ENCODE peak calls at places on chromosomes 3 and 15, in four cellular contexts. G, T, Q and L are unnamed samples.

GRCh38 chr3:149199474-149199873 is 22.2 kb downstream of the CP start:
- DNase-seq in G (no peak), T (no peak), Q (no peak), L (no peak)

GRCh38 chr15:95864467-95864886 is 466.0 kb upstream of the NR2F2 start:
- DNase-seq in G (no peak), Q (no peak), T (no peak), L (no peak)

GRCh38 chr15:49645937-49646336 is 25.1 kb downstream of the DTWD1 start:
- DNase-seq in T (no peak), Q (peak; percentile 70), G (no peak), L (no peak)

GRCh38 chr15:48086582-48086981 is 34.2 kb upstream of the SLC24A5 start:
- DNase-seq in Q (no peak), G (no peak), T (no peak), L (no peak)

GRCh38 chr3:46312996-46313395 is 40.9 kb upstream of the CCR2 start:
- DNase-seq in Q (peak; percentile 54), T (no peak), G (no peak), L (no peak)

GRCh38 chr3:37700849-37701248 is 160.8 kb upstream of the CTDSPL start:
- DNase-seq in G (no peak), T (no peak), Q (no peak), L (no peak)

GRCh38 chr3:94249491-94250079 is 186.7 kb downstream of the NSUN3 start:
- DNase-seq in G (peak; percentile 38), Q (peak; percentile 85), T (peak; percentile 48), L (peak; percentile 83)

GRCh38 chr3:134357914-134358811 is 16.1 kb downstream of the AMOTL2 start:
- DNase-seq in T (peak; percentile 79), G (no peak), Q (peak; percentile 59), L (peak; percentile 93)

GRCh38 chr3:18740631-18741583 is 315.8 kb upstream of the SATB1 start:
- DNase-seq in Q (peak; percentile 26), G (peak; percentile 43), T (no peak), L (no peak)

GRCh38 chr15:37695719-37696118 is 238.7 kb upstream of the TMCO5A start:
- DNase-seq in Q (no peak), T (no peak), G (no peak), L (no peak)

GRCh38 chr15:33467146-33467815 is 156.5 kb downstream of the RYR3 start:
- DNase-seq in Q (no peak), G (no peak), T (no peak), L (no peak)

GRCh38 chr15:33468740-33469139 is 158.0 kb downstream of the RYR3 start:
- DNase-seq in G (no peak), Q (no peak), T (no peak), L (peak; percentile 18)

GRCh38 chr15:33473005-33473404 is 162.2 kb downstream of the RYR3 start:
- DNase-seq in G (no peak), T (no peak), Q (no peak), L (no peak)

GRCh38 chr15:33467816-33468163 is 157.0 kb downstream of the RYR3 start:
- DNase-seq in Q (no peak), T (no peak), G (no peak), L (no peak)
- H3K4me3 ChIP-seq in Q (no peak overlapping the region), T (no peak overlapping the region), G (no peak overlapping the region), L (no peak overlapping the region)

GRCh38 chr15:65623103-65623502 is 1.4 kb downstream of the SLC24A1 start:
- DNase-seq in T (no peak), G (no peak), Q (no peak), L (no peak)

GRCh38 chr15:65618575-65619109 is 3.1 kb upstream of the SLC24A1 start:
- DNase-seq in Q (no peak), T (no peak), G (no peak), L (no peak)

GRCh38 chr15:65621638-65622037 is at the start of gene SLC24A1:
- DNase-seq in T (no peak), Q (no peak), G (no peak), L (no peak)

GRCh38 chr15:65619636-65620290 is 2.0 kb upstream of the SLC24A1 start:
- DNase-seq in Q (no peak), G (no peak), T (no peak), L (no peak)

GRCh38 chr15:65620833-65621232 is 905 bp upstream of the SLC24A1 start:
- DNase-seq in G (no peak), Q (no peak), T (no peak), L (no peak)
- H3K4me1 ChIP-seq in G (no peaks in the 10 kb centered on the region), Q (no peaks in the 10 kb centered on the region), T (no peaks in the 10 kb centered on the region), L (no peaks in the 10 kb centered on the region)

GRCh38 chr15:26200427-26200826 is 337.3 kb upstream of the ATP10A start:
- DNase-seq in G (no peak), Q (no peak), T (no peak), L (no peak)

GRCh38 chr15:26197719-26198118 is 334.6 kb upstream of the ATP10A start:
- DNase-seq in G (no peak), Q (no peak), T (no peak), L (no peak)

GRCh38 chr15:26201177-26201858 is 338.2 kb upstream of the ATP10A start:
- DNase-seq in T (no peak), G (no peak), Q (no peak), L (no peak)
- H3K9me3 ChIP-seq in T (no peaks in the 10 kb centered on the region), G (no peaks in the 10 kb centered on the region), Q (no peaks in the 10 kb centered on the region), L (no peaks in the 10 kb centered on the region)

GRCh38 chr3:165192610-165193192 is 3.5 kb downstream of the SLITRK3 start:
- DNase-seq in Q (no peak), G (no peak), T (no peak), L (peak; percentile 36)
- H3K4me3 ChIP-seq in Q (no peak overlapping the region), G (no peak overlapping the region), T (no peak overlapping the region), L (peak overlapping the region; percentile 51)